ENCODE peak calls at places on chromosomes 13 and 19, in four cellular contexts. J, E, Q and C are unnamed samples.

GRCh38 chr13:35859981-35860380 is 271.2 kb downstream of the DCLK1 start:
- DNase-seq in J (no peak), E (no peak), Q (no peak), C (no peak)

GRCh38 chr13:99960663-99961440 is 10.7 kb downstream of the ZIC5 start:
- DNase-seq in J (no peak), E (no peak), Q (no peak), C (no peak)

GRCh38 chr13:24693862-24694471 is 13.8 kb downstream of the ATP12A start:
- DNase-seq in J (peak), E (peak), Q (no peak), C (peak)

GRCh38 chr19:36488816-36489138 is 584 bp downstream of the ZNF566 start:
- DNase-seq in J (peak), E (peak), Q (no peak), C (no peak)

GRCh38 chr13:79085021-79085420 is 321.0 kb downstream of the RBM26 start:
- DNase-seq in J (no peak), E (no peak), Q (no peak), C (no peak)

GRCh38 chr13:93680329-93680728 is 453.7 kb downstream of the GPC6 start:
- DNase-seq in J (no peak), E (no peak), Q (no peak), C (no peak)

GRCh38 chr13:79480954-79481684 is at the start of gene NDFIP2:
- DNase-seq in J (peak), E (peak), Q (peak), C (peak)

GRCh38 chr19:2424686-2425621 is 2.4 kb downstream of the TIMM13 start:
- DNase-seq in J (no peak), E (no peak), Q (no peak), C (peak)

GRCh38 chr13:21676611-21677021 is 5.7 kb downstream of the FGF9 start:
- DNase-seq in J (no peak), E (no peak), Q (no peak), C (peak)

GRCh38 chr19:46622118-46622446 is 2.8 kb downstream of the PTGIR start:
- DNase-seq in J (no peak), E (no peak), Q (no peak), C (no peak)

GRCh38 chr13:113639661-113640262 is 18.2 kb downstream of the ATP4B start:
- DNase-seq in J (no peak), E (no peak), Q (no peak), C (peak)

GRCh38 chr19:49588370-49589122 is 2.4 kb upstream of the PRR12 start:
- DNase-seq in J (no peak), E (no peak), Q (no peak), C (no peak)

GRCh38 chr13:108609353-108609752 is 20.1 kb upstream of the MYO16 start:
- DNase-seq in J (no peak), E (no peak), Q (no peak), C (no peak)

GRCh38 chr19:16867211-16867610 is 21.6 kb upstream of the F2RL3 start:
- DNase-seq in J (no peak), E (no peak), Q (no peak), C (no peak)

GRCh38 chr13:65914707-65915106 is 1315.4 kb downstream of the PCDH9 start:
- DNase-seq in J (no peak), E (no peak), Q (no peak), C (no peak)

GRCh38 chr19:57759096-57759495 is 10.4 kb upstream of the ZNF586 start:
- DNase-seq in J (no peak), E (no peak), Q (no peak), C (no peak)

GRCh38 chr13:73000027-73000674 is 58.7 kb upstream of the KLF5 start:
- DNase-seq in J (no peak), E (no peak), Q (peak), C (no peak)

GRCh38 chr13:23956106-23956505 is 58.8 kb upstream of the C1QTNF9B start:
- DNase-seq in J (no peak), E (no peak), Q (no peak), C (no peak)

GRCh38 chr13:47399599-47399998 is 502.7 kb upstream of the HTR2A start:
- DNase-seq in J (no peak), E (no peak), Q (no peak), C (no peak)

GRCh38 chr13:75792526-75793187 is 156.5 kb downstream of the LMO7 start:
- DNase-seq in J (no peak), E (peak), Q (no peak), C (no peak)

GRCh38 chr19:4740092-4740491 is 16.4 kb upstream of the DPP9 start:
- DNase-seq in J (no peak), E (no peak), Q (no peak), C (no peak)

GRCh38 chr13:108947551-108948030 is 318.2 kb downstream of the MYO16 start:
- DNase-seq in J (no peak), E (no peak), Q (no peak), C (no peak)

DNA sequence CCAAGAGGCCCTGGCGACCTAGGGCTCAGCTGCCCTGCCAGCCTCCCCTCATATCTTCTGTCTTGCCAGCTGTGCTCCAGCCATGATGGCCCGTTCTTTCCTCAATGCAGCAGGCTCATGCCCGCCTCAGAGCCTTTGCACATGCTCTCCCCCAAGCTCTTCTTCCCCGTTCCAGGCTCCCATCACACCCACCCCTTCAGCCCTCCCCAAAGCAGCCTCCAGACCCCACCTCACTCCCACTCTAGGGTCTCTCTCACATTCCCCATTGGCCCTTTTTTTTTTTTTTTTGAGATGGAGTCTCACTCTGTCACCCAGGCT is 29.9 kb upstream of the ATP1A3 start:
- DNase-seq in J (no peak), E (no peak), Q (no peak), C (no peak)
- TF ChIP-seq CTCF in J (no peak), E (no peak), Q (no peak), C (no peak)

GRCh38 chr13:111668451-111668850 is 348.0 kb downstream of the TEX29 start:
- DNase-seq in J (no peak), E (no peak), Q (no peak), C (no peak)
- TF ChIP-seq TCF7 in J (no peak), E (no peak), Q (no peak), C (no peak)

GRCh38 chr13:63025741-63026140 is 1610.1 kb upstream of the PCDH20 start:
- DNase-seq in J (no peak), E (no peak), Q (no peak), C (no peak)

GRCh38 chr13:63024458-63024857 is 1608.8 kb upstream of the PCDH20 start:
- DNase-seq in J (no peak), E (no peak), Q (no peak), C (no peak)

GRCh38 chr13:63026285-63026797 is 1610.7 kb upstream of the PCDH20 start:
- DNase-seq in J (no peak), E (no peak), Q (no peak), C (no peak)
- TF ChIP-seq SP1 in J (no peak), E (no peak), Q (no peak), C (no peak)

GRCh38 chr13:101323601-101324000 is 92.7 kb downstream of the NALCN start:
- DNase-seq in J (no peak), E (no peak), Q (no peak), C (no peak)

GRCh38 chr13:101317986-101318523 is 98.3 kb downstream of the NALCN start:
- DNase-seq in J (no peak), E (no peak), Q (no peak), C (no peak)
- TF ChIP-seq CTCF in J (no peak), E (no peak), Q (no peak), C (no peak)

GRCh38 chr19:29262085-29262484 is 49.1 kb upstream of the UQCRFS1 start:
- DNase-seq in J (no peak), E (no peak), Q (no peak), C (no peak)

GRCh38 chr19:29259867-29260281 is 46.9 kb upstream of the UQCRFS1 start:
- DNase-seq in J (no peak), E (no peak), Q (no peak), C (no peak)

GRCh38 chr19:29263305-29264080 is 50.5 kb upstream of the UQCRFS1 start:
- DNase-seq in J (peak), E (peak), Q (no peak), C (peak)

GRCh38 chr19:29259153-29259552 is 46.2 kb upstream of the UQCRFS1 start:
- DNase-seq in J (peak), E (no peak), Q (no peak), C (no peak)

GRCh38 chr19:29260477-29261317 is 47.7 kb upstream of the UQCRFS1 start:
- DNase-seq in J (peak), E (peak), Q (peak), C (peak)
- TF ChIP-seq TCF7 in J (no peak), E (no peak), Q (no peak), C (no peak)

DNA sequence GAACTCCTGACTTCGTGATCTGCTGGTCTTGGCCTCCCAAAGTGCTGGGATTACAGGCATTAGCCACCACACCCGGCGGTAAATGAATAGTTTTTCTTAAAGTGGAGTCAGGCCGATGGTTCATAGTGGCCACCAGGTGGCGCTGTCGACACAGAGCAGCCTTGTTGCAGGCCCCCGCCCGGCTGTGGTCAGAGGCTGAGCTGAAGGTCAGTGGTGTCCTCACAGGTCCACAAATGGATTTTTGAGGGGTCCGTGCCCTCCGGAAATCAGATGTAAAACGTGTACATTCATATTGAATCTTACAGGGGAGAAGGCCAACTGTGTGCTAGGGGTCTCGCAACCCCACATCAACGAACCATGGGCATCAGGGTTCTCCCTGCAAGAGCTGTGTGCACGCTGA is 13.4 kb upstream of the WDR18 start:
- DNase-seq in J (peak), E (no peak), Q (no peak), C (no peak)
- TF ChIP-seq SP1 in J (no peak), E (no peak), Q (no peak), C (no peak)

GRCh38 chr19:29724741-29725140 is 9.7 kb upstream of the C19orf12 start:
- DNase-seq in J (no peak), E (no peak), Q (no peak), C (no peak)

GRCh38 chr19:29727906-29728305 is 12.8 kb upstream of the C19orf12 start:
- DNase-seq in J (no peak), E (no peak), Q (no peak), C (no peak)

GRCh38 chr19:29724102-29724641 is 9.1 kb upstream of the C19orf12 start:
- DNase-seq in J (no peak), E (no peak), Q (no peak), C (peak)
- TF ChIP-seq CTCF in J (no peak), E (no peak), Q (no peak), C (no peak)

GRCh38 chr19:45376045-45376724 is 5.8 kb upstream of the ERCC2 start:
- DNase-seq in J (no peak), E (peak), Q (no peak), C (peak)
- TF ChIP-seq TCF7 in J (no peak), E (no peak), Q (no peak), C (no peak)